ENCODE peak calls at places on chromosomes 6 and 20, in five cellular contexts. K is HCT116, N is GM12878, I is K562, Z is HepG2. W is an unnamed sample.

GRCh38 chr20:63234693-63235398 is 859 bp upstream of the BIRC7 start:
- DNase-seq in K (no peak), N (no peak), I (peak), Z (peak), W (no peak)

GRCh38 chr20:61439251-61439650 is 187.2 kb downstream of the CDH4 start:
- DNase-seq in K (no peak), N (no peak), I (no peak), Z (no peak), W (no peak)

GRCh38 chr20:46563170-46563847 is 12.9 kb upstream of the OCSTAMP start:
- DNase-seq in K (no peak), N (no peak), I (peak), Z (no peak), W (no peak)

GRCh38 chr20:8589956-8590355 is 457.9 kb downstream of the PLCB1 start:
- DNase-seq in K (no peak), N (no peak), I (no peak), Z (no peak), W (no peak)

GRCh38 chr20:1295276-1295930 is 29.3 kb downstream of the SNPH start:
- DNase-seq in K (no peak), N (no peak), I (no peak), Z (no peak), W (no peak)

GRCh38 chr20:60749804-60750602 is 502.1 kb upstream of the CDH4 start:
- DNase-seq in K (no peak), N (no peak), I (peak), Z (no peak), W (no peak)

GRCh38 chr6:116568111-116568510 is 3.2 kb upstream of the RWDD1 start:
- DNase-seq in K (no peak), N (no peak), I (no peak), Z (no peak), W (no peak)

GRCh38 chr6:96162711-96163120 is 146.9 kb downstream of the FUT9 start:
- DNase-seq in K (no peak), N (no peak), I (no peak), Z (no peak), W (peak)

GRCh38 chr6:20213271-20213798 is 1.1 kb upstream of the MBOAT1 start:
- DNase-seq in K (no peak), N (no peak), I (peak), Z (no peak), W (no peak)

GRCh38 chr6:151065027-151065815 is 174.5 kb upstream of the AKAP12 start:
- DNase-seq in K (no peak), N (no peak), I (no peak), Z (no peak), W (no peak)

GRCh38 chr20:31815408-31816188 is 3.6 kb upstream of the MYLK2 start:
- DNase-seq in K (no peak), N (no peak), I (no peak), Z (no peak), W (no peak)

GRCh38 chr6:19804362-19805145 is 32.6 kb upstream of the ID4 start:
- DNase-seq in K (peak), N (no peak), I (peak), Z (peak), W (peak)

GRCh38 chr6:28393912-28394662 is 5.5 kb downstream of the ZSCAN12 start:
- DNase-seq in K (no peak), N (no peak), I (no peak), Z (peak), W (no peak)

GRCh38 chr6:23823421-23823820 is 302.6 kb upstream of the NRSN1 start:
- DNase-seq in K (no peak), N (no peak), I (no peak), Z (peak), W (no peak)

GRCh38 chr6:14763139-14763538 is 482.7 kb upstream of the JARID2 start:
- DNase-seq in K (no peak), N (no peak), I (no peak), Z (peak), W (no peak)

DNA sequence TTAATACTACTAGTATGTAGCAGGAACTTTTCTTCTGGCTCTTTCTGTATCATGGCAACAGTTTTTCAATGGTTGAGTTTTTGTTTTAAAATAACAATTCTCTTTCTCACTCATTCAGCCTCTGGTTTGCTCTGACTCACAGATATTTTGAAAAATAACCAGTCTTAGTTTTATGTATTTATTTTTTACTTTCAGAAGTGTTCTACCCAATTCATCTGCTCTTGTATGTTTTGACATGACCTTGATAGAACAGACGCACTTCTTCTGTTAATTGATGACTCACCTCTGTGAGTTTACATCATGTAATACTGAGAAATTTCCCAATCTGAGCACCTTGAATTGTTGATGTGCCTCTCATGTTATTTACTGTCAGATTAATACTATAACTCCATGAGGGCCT is 178.9 kb downstream of the SASH1 start:
- DNase-seq in K (no peak), N (no peak), I (no peak), Z (no peak), W (no peak)
- TF ChIP-seq YY1 in K (no peak), N (no peak), I (no peak), Z (no peak), W (no peak)

GRCh38 chr6:147508871-147509608 is 550 bp downstream of the SAMD5 start:
- DNase-seq in K (no peak), N (no peak), I (peak), Z (no peak), W (no peak)

GRCh38 chr6:147508073-147508870 is at the start of gene SAMD5:
- DNase-seq in K (peak), N (no peak), I (peak), Z (peak), W (no peak)

GRCh38 chr6:147507162-147508072 is 1.1 kb upstream of the SAMD5 start:
- DNase-seq in K (no peak), N (no peak), I (no peak), Z (no peak), W (no peak)

GRCh38 chr6:147510949-147511590 is 2.6 kb downstream of the SAMD5 start:
- DNase-seq in K (no peak), N (no peak), I (peak), Z (peak), W (no peak)

GRCh38 chr6:147509900-147510299 is 1.4 kb downstream of the SAMD5 start:
- DNase-seq in K (no peak), N (no peak), I (no peak), Z (peak), W (no peak)
- H3K9ac ChIP-seq in K (no peak), N (no peak), I (no peak), Z (no peak), W (no peak)

GRCh38 chr6:165766026-165766425 is 103.0 kb upstream of the PDE10A start:
- DNase-seq in K (no peak), N (no peak), I (no peak), Z (no peak), W (no peak)

GRCh38 chr6:165760803-165761185 is 97.8 kb upstream of the PDE10A start:
- DNase-seq in K (no peak), N (no peak), I (no peak), Z (no peak), W (no peak)

GRCh38 chr6:165760126-165760802 is 97.2 kb upstream of the PDE10A start:
- DNase-seq in K (no peak), N (no peak), I (no peak), Z (no peak), W (no peak)

GRCh38 chr6:165762125-165762524 is 99.1 kb upstream of the PDE10A start:
- DNase-seq in K (no peak), N (no peak), I (no peak), Z (no peak), W (no peak)

DNA sequence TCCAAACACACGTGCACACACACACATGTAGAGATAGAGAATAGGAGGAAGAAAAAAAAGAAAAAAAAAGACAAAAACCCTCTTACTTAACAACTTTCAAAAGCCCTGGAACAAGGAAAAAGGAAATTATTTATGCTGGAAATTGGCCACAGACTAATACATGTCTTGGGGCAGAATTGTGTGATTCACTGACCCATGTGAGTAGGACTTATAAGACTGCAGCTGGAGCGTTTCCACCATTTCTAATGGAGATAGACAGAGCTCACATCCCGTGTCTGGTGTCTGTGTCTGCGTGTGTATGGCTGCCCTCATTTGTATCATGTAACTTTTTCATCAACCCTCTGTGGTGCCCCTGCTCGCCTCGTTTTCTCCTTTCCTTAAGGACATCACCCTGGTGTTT is 99.8 kb upstream of the PDE10A start:
- DNase-seq in K (no peak), N (no peak), I (no peak), Z (no peak), W (no peak)
- TF ChIP-seq YY1 in K (no peak), N (no peak), I (no peak), Z (no peak), W (no peak)

DNA sequence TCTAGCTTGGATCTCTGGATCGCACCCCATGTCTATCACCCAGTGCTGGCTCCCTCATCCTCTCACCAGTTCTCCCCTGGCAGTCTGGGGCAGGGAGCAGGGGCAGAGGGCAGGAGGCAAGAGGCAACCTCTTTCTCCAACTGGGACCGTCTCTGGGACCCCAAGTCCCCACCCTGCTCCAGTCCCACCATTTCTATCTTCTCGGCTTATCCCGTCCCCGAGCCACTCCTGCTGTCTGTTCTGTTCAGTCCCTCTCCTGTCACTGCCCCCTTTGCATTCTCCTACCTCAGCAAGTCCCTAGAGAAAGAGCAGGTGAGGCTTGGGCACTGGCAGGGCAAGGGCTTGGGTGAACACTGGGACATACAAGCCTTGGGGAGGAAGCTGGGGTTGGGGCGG is 625 bp upstream of the TNXB start:
- DNase-seq in K (no peak), N (no peak), I (no peak), Z (no peak), W (no peak)
- H3K9ac ChIP-seq in K (no peak), N (no peak), I (peak), Z (no peak), W (no peak)